ENCODE peak calls at places on chromosome 6, in four cellular contexts. P is CD4-positive, alpha-beta T cell; A is fibroblast of lung; R is hepatocyte. G is an unnamed sample.

GRCh38 chr6:52176550-52176949 is 9.6 kb upstream of the IL17A start:
- DNase-seq in R (no peak), P (no peak), A (no peak), G (no peak)

GRCh38 chr6:161273356-161273751 is 507 bp downstream of the AGPAT4 start:
- DNase-seq in P (peak; percentile 49), A (peak; percentile 76), R (peak; percentile 49), G (peak; percentile 24)

GRCh38 chr6:79762370-79762769 is 131.2 kb downstream of the SH3BGRL2 start:
- DNase-seq in R (no peak), P (no peak), A (peak; percentile 5), G (no peak)

GRCh38 chr6:7108196-7108963 is 619 bp downstream of the RREB1 start:
- DNase-seq in R (peak; percentile 72), A (peak; percentile 47), P (peak; percentile 40), G (peak; percentile 57)

GRCh38 chr6:166679566-166679965 is 52.5 kb upstream of the RPS6KA2 start:
- DNase-seq in A (no peak), R (no peak), P (no peak), G (no peak)

GRCh38 chr6:3296537-3297453 is 38.0 kb downstream of the PSMG4 start:
- DNase-seq in R (no peak), P (no peak), A (no peak), G (no peak)

GRCh38 chr6:122180132-122180531 is 219.3 kb upstream of the HSF2 start:
- DNase-seq in R (peak; percentile 26), A (peak; percentile 20), P (no peak), G (no peak)

GRCh38 chr6:71420693-71421328 is 132.2 kb downstream of the OGFRL1 start:
- DNase-seq in R (peak; percentile 97), A (peak; percentile 96), P (no peak), G (peak; percentile 56)

GRCh38 chr6:89297695-89298351 is 17.3 kb downstream of the GABRR2 start:
- DNase-seq in R (peak; percentile 64), A (peak; percentile 98), P (peak; percentile 45), G (no peak)

GRCh38 chr6:111812080-111813038 is 60.9 kb downstream of the FYN start:
- DNase-seq in R (no peak), P (no peak), A (no peak), G (no peak)

GRCh38 chr6:107585815-107586435 is 96.0 kb downstream of the SOBP start:
- DNase-seq in A (no peak), P (no peak), R (no peak), G (no peak)

GRCh38 chr6:551405-551804 is 105.5 kb downstream of the HUS1B start:
- DNase-seq in A (peak; percentile 32), P (no peak), R (peak; percentile 49), G (no peak)

DNA sequence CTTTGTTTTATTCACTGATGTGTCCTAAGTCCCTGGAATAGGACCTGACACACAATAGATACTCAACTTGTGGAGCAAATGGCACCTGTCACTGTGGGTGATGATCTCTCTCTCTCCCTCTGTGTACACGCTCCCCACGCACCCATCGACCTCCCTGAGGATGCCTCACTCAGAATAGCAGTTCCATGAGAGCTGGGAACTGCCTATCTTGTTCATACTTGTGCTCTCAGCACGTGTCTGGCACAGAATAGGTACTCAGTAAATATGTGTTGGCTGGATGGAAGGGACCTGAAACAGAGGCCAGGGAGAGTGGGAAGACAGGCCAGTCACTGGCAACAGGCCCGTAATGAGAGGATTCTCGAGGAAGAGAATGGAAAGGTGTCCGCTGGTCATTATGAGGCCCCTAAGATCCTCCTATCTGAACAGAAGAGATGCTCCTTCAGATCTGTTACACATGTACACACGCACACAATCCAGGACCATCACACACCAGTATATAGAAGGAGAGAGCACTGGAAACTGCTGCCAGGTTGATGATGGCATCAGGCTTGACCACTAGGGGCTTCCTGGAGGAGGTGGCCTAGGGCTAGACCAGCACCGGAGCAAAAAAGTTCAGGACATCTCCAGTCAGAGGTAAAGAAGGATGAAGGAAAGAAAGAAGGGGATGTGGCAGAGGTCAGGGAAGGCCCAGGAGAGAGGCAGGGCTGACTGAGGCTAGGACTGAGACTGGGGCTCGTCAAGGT is 30.9 kb downstream of the VEGFA start:
- DNase-seq in P (no peak), A (no peak), R (no peak), G (no peak)
- TF ChIP-seq CTCF in P (no peak), A (no peak), R (no peak), G (no peak)

GRCh38 chr6:141641406-141641805 is 491.3 kb upstream of the GJE1 start:
- DNase-seq in P (no peak), R (no peak), A (peak; percentile 9), G (no peak)
- TF ChIP-seq CTCF in P (no peak), R (peak; percentile 2), A (no peak), G (no peak)

DNA sequence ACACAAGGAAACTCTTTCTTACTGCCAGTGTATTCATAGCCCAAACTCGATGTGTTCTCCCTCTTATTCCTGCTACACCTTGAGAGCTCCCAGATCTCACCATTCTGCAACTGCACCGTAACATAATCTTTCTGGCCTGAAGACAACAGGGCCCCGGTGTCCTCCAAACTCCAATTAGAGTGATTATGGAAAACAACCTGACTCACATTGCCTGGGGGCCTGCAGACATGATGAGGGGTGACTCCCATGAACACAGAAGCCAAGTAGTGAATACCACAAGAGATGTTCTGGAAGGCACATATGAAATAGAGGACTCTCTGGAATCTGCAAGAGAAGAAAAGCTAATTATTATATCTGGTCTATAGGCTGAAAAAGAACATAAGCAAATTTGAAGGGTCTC is 19.7 kb downstream of the SLC22A16 start:
- DNase-seq in R (no peak), P (no peak), A (no peak), G (no peak)
- TF ChIP-seq CTCF in R (no peak), P (no peak), A (no peak), G (no peak)

GRCh38 chr6:78607188-78607587 is 260.2 kb upstream of the IRAK1BP1 start:
- DNase-seq in P (no peak), R (no peak), A (peak; percentile 37), G (no peak)

GRCh38 chr6:78615430-78615904 is 251.9 kb upstream of the IRAK1BP1 start:
- DNase-seq in P (no peak), R (peak; percentile 15), A (no peak), G (no peak)

GRCh38 chr6:78611097-78611625 is 256.2 kb upstream of the IRAK1BP1 start:
- DNase-seq in P (no peak), A (no peak), R (no peak), G (no peak)

GRCh38 chr6:78614961-78615360 is 252.4 kb upstream of the IRAK1BP1 start:
- DNase-seq in P (no peak), R (no peak), A (no peak), G (no peak)

GRCh38 chr6:78611886-78612480 is 255.4 kb upstream of the IRAK1BP1 start:
- DNase-seq in P (no peak), R (no peak), A (peak; percentile 24), G (no peak)
- TF ChIP-seq CTCF in P (no peak), R (peak; percentile 54), A (peak; percentile 37), G (no peak)

GRCh38 chr6:82363368-82364086 is at the start of gene TPBG:
- DNase-seq in P (no peak), A (peak; percentile 56), R (peak; percentile 79), G (no peak)
- TF ChIP-seq CTCF in P (no peak), A (peak; percentile 30), R (peak; percentile 46), G (no peak)

GRCh38 chr6:13767121-13767794 is 47.1 kb downstream of the MCUR1 start:
- DNase-seq in R (peak; percentile 21), A (peak; percentile 46), P (peak; percentile 25), G (no peak)
- TF ChIP-seq CTCF in R (no peak), A (no peak), P (peak; percentile 55), G (no peak)

GRCh38 chr6:50791900-50792508 is 26.7 kb upstream of the TFAP2B start:
- DNase-seq in R (peak; percentile 78), P (no peak), A (peak; percentile 46), G (no peak)
- TF ChIP-seq CTCF in R (peak; percentile 84), P (peak; percentile 32), A (peak; percentile 75), G (no peak)